ENCODE peak calls at places on chromosomes 3 and 15, in six cellular contexts. G, X, V, E, D and W are unnamed samples.

GRCh38 chr3:134378384-134378783 is 4.1 kb upstream of the AMOTL2 start:
- DNase-seq in G (no peak), X (no peak), V (peak), E (no peak), D (peak), W (no peak)

GRCh38 chr3:42162462-42162861 is 71.3 kb downstream of the TRAK1 start:
- DNase-seq in G (no peak), X (no peak), V (no peak), E (no peak), D (no peak), W (no peak)

GRCh38 chr15:68650901-68651709 is 72.3 kb downstream of the CORO2B start:
- DNase-seq in G (no peak), X (no peak), V (peak), E (no peak), D (no peak), W (no peak)

GRCh38 chr3:156553705-156554356 is 1.1 kb downstream of the SSR3 start:
- DNase-seq in G (peak), X (no peak), V (peak), E (no peak), D (peak), W (peak)

GRCh38 chr3:153348457-153349137 is 186.6 kb downstream of the RAP2B start:
- DNase-seq in G (no peak), X (no peak), V (no peak), E (no peak), D (no peak), W (peak)

GRCh38 chr3:32045091-32045964 is 61.1 kb upstream of the GPD1L start:
- DNase-seq in G (peak), X (no peak), V (peak), E (peak), D (peak), W (peak)

GRCh38 chr3:128100126-128100525 is 23.5 kb downstream of the RUVBL1 start:
- DNase-seq in G (no peak), X (no peak), V (no peak), E (no peak), D (no peak), W (no peak)

GRCh38 chr3:34301313-34301712 is 502.9 kb downstream of the PDCD6IP start:
- DNase-seq in G (no peak), X (no peak), V (no peak), E (no peak), D (no peak), W (no peak)

GRCh38 chr3:45097296-45097883 is 48.8 kb downstream of the CDCP1 start:
- DNase-seq in G (no peak), X (no peak), V (no peak), E (no peak), D (no peak), W (no peak)

GRCh38 chr3:17820704-17821103 is 78.3 kb upstream of the TBC1D5 start:
- DNase-seq in G (no peak), X (no peak), V (no peak), E (no peak), D (peak), W (peak)

GRCh38 chr15:72827216-72827615 is 43.7 kb upstream of the ADPGK start:
- DNase-seq in G (no peak), X (no peak), V (no peak), E (no peak), D (no peak), W (no peak)

GRCh38 chr3:15636028-15636709 is 34.6 kb downstream of the BTD start:
- DNase-seq in G (peak), X (no peak), V (no peak), E (no peak), D (peak), W (peak)

GRCh38 chr15:54345827-54346226 is 367.6 kb downstream of the UNC13C start:
- DNase-seq in G (no peak), X (no peak), V (no peak), E (no peak), D (no peak), W (no peak)

GRCh38 chr3:106305882-106306445 is 437.2 kb upstream of the CBLB start:
- DNase-seq in G (no peak), X (no peak), V (no peak), E (no peak), D (no peak), W (no peak)

GRCh38 chr15:49895337-49896223 is 223.5 kb downstream of the ATP8B4 start:
- DNase-seq in G (no peak), X (no peak), V (no peak), E (no peak), D (peak), W (peak)

GRCh38 chr15:58165661-58166060 is 27.5 kb downstream of the AQP9 start:
- DNase-seq in G (no peak), X (peak), V (peak), E (peak), D (peak), W (peak)

GRCh38 chr15:50149090-50149489 is 30.1 kb upstream of the ATP8B4 start:
- DNase-seq in G (no peak), X (no peak), V (no peak), E (no peak), D (no peak), W (no peak)

GRCh38 chr15:82569834-82570233 is 29.6 kb upstream of the RPS17 start:
- DNase-seq in G (no peak), X (no peak), V (no peak), E (no peak), D (no peak), W (no peak)

GRCh38 chr15:76229266-76229665 is 82.0 kb downstream of the ETFA start:
- DNase-seq in G (no peak), X (no peak), V (no peak), E (no peak), D (no peak), W (no peak)

GRCh38 chr3:188053710-188054379 is 100.1 kb upstream of the LPP start:
- DNase-seq in G (no peak), X (no peak), V (no peak), E (no peak), D (no peak), W (no peak)

GRCh38 chr3:94303266-94303665 is 240.4 kb downstream of the NSUN3 start:
- DNase-seq in G (no peak), X (no peak), V (no peak), E (no peak), D (no peak), W (no peak)

GRCh38 chr3:9826815-9827574 is 16.8 kb downstream of the RPUSD3 start:
- DNase-seq in G (no peak), X (no peak), V (peak), E (no peak), D (peak), W (no peak)

GRCh38 chr3:62049033-62049432 is 324.3 kb downstream of the FEZF2 start:
- DNase-seq in G (no peak), X (no peak), V (no peak), E (no peak), D (no peak), W (peak)
- H3K4me3 ChIP-seq in G (no peak), X (no peak), V (no peak), E (no peak), D (no peak), W (no peak)

DNA sequence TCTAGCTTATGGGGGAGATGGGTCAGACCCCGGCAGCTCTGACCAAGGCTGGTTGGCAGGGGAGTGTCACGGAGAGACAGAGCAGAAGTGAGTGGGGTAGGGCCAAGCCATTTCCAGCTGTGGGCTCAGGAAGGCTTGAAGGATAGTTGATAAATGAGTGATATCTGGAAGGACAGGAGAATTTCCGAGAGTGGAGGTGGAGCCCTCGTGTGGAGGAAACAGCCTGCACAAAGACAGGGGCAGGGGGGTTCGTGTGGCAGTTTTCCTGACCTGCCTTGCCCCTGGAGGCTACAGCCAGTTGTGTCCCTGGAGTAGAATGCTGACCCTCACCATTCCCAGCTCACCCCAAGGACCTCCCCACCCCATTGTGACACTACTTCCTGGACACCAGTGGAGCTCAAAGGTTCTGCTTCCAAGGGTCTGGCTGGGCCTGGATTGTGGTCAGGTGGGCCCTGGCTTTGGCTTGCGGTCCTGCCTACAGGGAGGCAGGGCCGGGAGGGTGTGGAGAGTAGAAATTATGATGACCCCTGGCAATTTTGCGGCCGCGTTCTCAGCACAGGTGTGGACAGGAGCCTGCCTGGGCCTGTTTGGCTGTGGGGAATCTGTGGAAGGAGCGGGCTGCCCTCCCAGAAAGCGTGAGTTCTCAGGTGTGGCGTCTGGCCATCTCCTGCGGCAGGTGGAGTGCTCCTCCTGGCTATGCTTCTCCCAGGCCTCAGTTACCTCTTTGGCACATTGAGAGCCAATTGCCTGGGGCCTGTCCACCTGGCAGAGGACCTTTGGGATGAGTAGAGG is at the start of gene SLC22A14:
- DNase-seq in G (no peak), X (no peak), V (no peak), E (no peak), D (no peak), W (no peak)
- TF ChIP-seq CTCF in G (peak), X (no peak), V (no peak), E (no peak), D (peak), W (peak)

GRCh38 chr3:111073186-111073585 is 1.6 kb downstream of the NECTIN3 start:
- DNase-seq in G (no peak), X (no peak), V (no peak), E (no peak), D (peak), W (peak)
- H3K4me3 ChIP-seq in G (peak), X (peak), V (peak), E (peak), D (peak), W (peak)

GRCh38 chr15:85834651-85835050 is 39.9 kb upstream of the KLHL25 start:
- DNase-seq in G (no peak), X (no peak), V (no peak), E (no peak), D (no peak), W (no peak)

GRCh38 chr15:85828869-85829268 is 34.1 kb upstream of the KLHL25 start:
- DNase-seq in G (no peak), X (no peak), V (no peak), E (no peak), D (no peak), W (no peak)

GRCh38 chr15:85832389-85832788 is 37.7 kb upstream of the KLHL25 start:
- DNase-seq in G (no peak), X (no peak), V (no peak), E (no peak), D (no peak), W (no peak)

GRCh38 chr15:85828026-85828597 is 33.4 kb upstream of the KLHL25 start:
- DNase-seq in G (no peak), X (no peak), V (no peak), E (no peak), D (no peak), W (no peak)

DNA sequence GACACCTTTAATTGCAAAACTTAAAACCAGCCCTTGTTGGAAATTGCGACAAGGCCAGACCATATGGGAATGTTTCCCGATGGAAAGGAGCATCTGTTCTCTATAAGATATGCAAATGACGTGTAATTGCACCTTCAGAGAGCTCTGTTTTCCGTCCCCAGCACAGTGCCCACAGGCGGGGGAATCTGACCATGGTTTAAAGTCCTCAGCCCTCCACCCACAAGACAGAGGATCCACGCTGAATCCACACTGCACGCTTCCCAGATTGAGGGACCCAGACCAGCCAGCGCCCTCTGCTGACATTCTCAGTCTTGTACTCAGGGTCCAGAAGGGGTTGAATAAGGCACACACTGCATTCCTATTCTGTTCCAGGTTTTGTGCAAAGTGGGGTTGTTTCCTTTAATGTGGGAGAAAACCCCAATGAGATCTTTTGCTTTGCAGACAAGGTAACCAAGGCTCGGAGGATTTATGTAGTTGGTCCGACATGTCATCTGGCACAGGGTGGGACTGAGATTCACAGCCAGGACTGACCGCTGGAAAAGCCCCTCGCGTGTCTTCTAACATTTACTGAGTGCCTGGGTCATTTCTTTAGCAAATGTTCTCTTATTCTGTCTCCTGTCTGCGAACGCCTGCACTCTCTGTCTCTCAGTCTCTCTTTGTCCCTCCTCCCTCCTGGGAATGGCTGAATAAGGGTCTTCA is 36.8 kb upstream of the KLHL25 start:
- DNase-seq in G (no peak), X (peak), V (peak), E (peak), D (peak), W (peak)
- TF ChIP-seq CTCF in G (peak), X (peak), V (peak), E (peak), D (peak), W (peak)